ENCODE peak calls at places on chromosomes 5 and 9, in five cellular contexts. One of them, this sample, is unnamed.

GRCh38 chr5:29982446-29982845 is 1211.0 kb upstream of the CDH6 start:
- DNase-seq in CD8-positive, alpha-beta T cell: no peak
- DNase-seq in hepatocyte: no peak
- DNase-seq in ELR: no peak
- DNase-seq in T-helper 2 cell: no peak
- DNase-seq in this sample: no peak

GRCh38 chr9:96031366-96031824 is 155.9 kb downstream of the ERCC6L2 start:
- DNase-seq in CD8-positive, alpha-beta T cell: no peak
- DNase-seq in ELR: peak
- DNase-seq in hepatocyte: peak
- DNase-seq in T-helper 2 cell: no peak
- DNase-seq in this sample: peak

GRCh38 chr5:180126716-180127681 is 55.4 kb upstream of the RNF130 start:
- DNase-seq in T-helper 2 cell: no peak
- DNase-seq in ELR: no peak
- DNase-seq in hepatocyte: peak
- DNase-seq in CD8-positive, alpha-beta T cell: peak
- DNase-seq in this sample: no peak

GRCh38 chr5:181260720-181261319 is at the start of gene TRIM52:
- DNase-seq in CD8-positive, alpha-beta T cell: peak
- DNase-seq in hepatocyte: peak
- DNase-seq in T-helper 2 cell: peak
- DNase-seq in ELR: peak
- DNase-seq in this sample: no peak

GRCh38 chr9:27118916-27119315 is 9.9 kb downstream of the TEK start:
- DNase-seq in CD8-positive, alpha-beta T cell: no peak
- DNase-seq in T-helper 2 cell: no peak
- DNase-seq in ELR: peak
- DNase-seq in hepatocyte: no peak
- DNase-seq in this sample: no peak

GRCh38 chr5:178457471-178457870 is 132.7 kb downstream of the COL23A1 start:
- DNase-seq in ELR: no peak
- DNase-seq in CD8-positive, alpha-beta T cell: no peak
- DNase-seq in T-helper 2 cell: no peak
- DNase-seq in hepatocyte: no peak
- DNase-seq in this sample: no peak

GRCh38 chr9:81653240-81653639 is 36.1 kb downstream of the TLE1 start:
- DNase-seq in CD8-positive, alpha-beta T cell: no peak
- DNase-seq in hepatocyte: no peak
- DNase-seq in ELR: peak
- DNase-seq in T-helper 2 cell: no peak
- DNase-seq in this sample: no peak

GRCh38 chr9:5718296-5719032 is 89.6 kb downstream of the RIC1 start:
- DNase-seq in hepatocyte: no peak
- DNase-seq in ELR: peak
- DNase-seq in CD8-positive, alpha-beta T cell: no peak
- DNase-seq in T-helper 2 cell: no peak
- DNase-seq in this sample: no peak

GRCh38 chr5:102865510-102866314 is 110.6 kb downstream of the PAM start:
- DNase-seq in hepatocyte: peak
- DNase-seq in CD8-positive, alpha-beta T cell: peak
- DNase-seq in ELR: peak
- DNase-seq in T-helper 2 cell: peak
- DNase-seq in this sample: peak

This sample was measured in NCI-H2029.